ENCODE peak calls at places on chromosomes 11 and 22, in four cellular contexts. N is right lobe of liver; K is head of caudate nucleus; P is activated T-cell treated with anti-CD3 and anti-CD28 coated beads, Interleukin-2, amount 50 U/mL, for 48 hours. X is an unnamed sample.

GRCh38 chr11:59207988-59208432 is 4.7 kb downstream of the MPEG1 start:
- DNase-seq in N (no peak), K (peak), P (peak), X (peak)

GRCh38 chr11:82858133-82858532 is 42.1 kb downstream of the PRCP start:
- DNase-seq in N (no peak), K (no peak), P (no peak), X (no peak)

GRCh38 chr11:64364911-64365310 is 5.9 kb downstream of the RPS6KA4 start:
- DNase-seq in N (no peak), K (no peak), P (no peak), X (no peak)

GRCh38 chr22:37138879-37139561 is 10.7 kb downstream of the IL2RB start:
- DNase-seq in N (no peak), K (no peak), P (peak), X (no peak)

GRCh38 chr22:28001171-28001835 is 82.2 kb upstream of the PITPNB start:
- DNase-seq in N (no peak), K (no peak), P (no peak), X (no peak)

GRCh38 chr11:18491924-18492323 is 34.8 kb downstream of the TSG101 start:
- DNase-seq in N (no peak), K (no peak), P (no peak), X (no peak)

GRCh38 chr22:30994960-30995359 is 25.9 kb downstream of the TUG1 start:
- DNase-seq in N (no peak), K (no peak), P (no peak), X (no peak)

GRCh38 chr11:64036081-64037026 is 623 bp downstream of the FLRT1 start:
- DNase-seq in N (no peak), K (peak), P (peak), X (no peak)

GRCh38 chr11:57459112-57460016 is 964 bp upstream of the RTN4RL2 start:
- DNase-seq in N (peak), K (no peak), P (peak), X (no peak)

GRCh38 chr11:87820026-87820425 is 355.2 kb downstream of the RAB38 start:
- DNase-seq in N (no peak), K (no peak), P (no peak), X (no peak)

X was measured in globus pallidus.